ENCODE peak calls at places on chromosome 6, in seven cellular contexts. One of them, this sample, is unnamed.

GRCh38 chr6:146909886-146910285 is 294.3 kb upstream of the STXBP5 start:
- DNase-seq in gastrocnemius medialis: no peak
- DNase-seq in ELR: no peak
- DNase-seq in activated naive CD4-positive, alpha-beta T cell: no peak
- DNase-seq in fibroblast of lung: peak; percentile 64
- DNase-seq in GM03348: no peak
- DNase-seq in T47D: no peak
- DNase-seq in this sample: no peak

GRCh38 chr6:75376347-75377024 is 91.9 kb upstream of the TMEM30A start:
- DNase-seq in gastrocnemius medialis: no peak
- DNase-seq in ELR: peak; percentile 83
- DNase-seq in activated naive CD4-positive, alpha-beta T cell: no peak
- DNase-seq in fibroblast of lung: peak; percentile 53
- DNase-seq in GM03348: no peak
- DNase-seq in T47D: no peak
- DNase-seq in this sample: no peak

GRCh38 chr6:14567031-14567430 is 449.5 kb downstream of the CD83 start:
- DNase-seq in gastrocnemius medialis: no peak
- DNase-seq in ELR: no peak
- DNase-seq in activated naive CD4-positive, alpha-beta T cell: no peak
- DNase-seq in fibroblast of lung: no peak
- DNase-seq in GM03348: no peak
- DNase-seq in T47D: no peak
- DNase-seq in this sample: no peak

GRCh38 chr6:12955996-12956395 is 239.4 kb downstream of the PHACTR1 start:
- DNase-seq in gastrocnemius medialis: no peak
- DNase-seq in ELR: no peak
- DNase-seq in activated naive CD4-positive, alpha-beta T cell: no peak
- DNase-seq in fibroblast of lung: no peak
- DNase-seq in GM03348: no peak
- DNase-seq in T47D: no peak
- DNase-seq in this sample: no peak

GRCh38 chr6:21103626-21104224 is 489.8 kb upstream of the SOX4 start:
- DNase-seq in gastrocnemius medialis: no peak
- DNase-seq in ELR: no peak
- DNase-seq in activated naive CD4-positive, alpha-beta T cell: no peak
- DNase-seq in fibroblast of lung: peak; percentile 10
- DNase-seq in GM03348: no peak
- DNase-seq in T47D: peak; percentile 38
- DNase-seq in this sample: peak; percentile 77

GRCh38 chr6:27452496-27452897 is 20.4 kb downstream of the ZNF184 start:
- DNase-seq in gastrocnemius medialis: no peak
- DNase-seq in ELR: peak; percentile 29
- DNase-seq in activated naive CD4-positive, alpha-beta T cell: no peak
- DNase-seq in fibroblast of lung: peak; percentile 11
- DNase-seq in GM03348: no peak
- DNase-seq in T47D: no peak
- DNase-seq in this sample: no peak

GRCh38 chr6:135576055-135576454 is 78.5 kb upstream of the AHI1 start:
- DNase-seq in gastrocnemius medialis: no peak
- DNase-seq in ELR: peak; percentile 63
- DNase-seq in activated naive CD4-positive, alpha-beta T cell: no peak
- DNase-seq in fibroblast of lung: peak; percentile 90
- DNase-seq in GM03348: peak; percentile 47
- DNase-seq in T47D: no peak
- DNase-seq in this sample: no peak

GRCh38 chr6:107460074-107460631 is 789 bp upstream of the PDSS2 start:
- DNase-seq in gastrocnemius medialis: no peak
- DNase-seq in ELR: no peak
- DNase-seq in activated naive CD4-positive, alpha-beta T cell: no peak
- DNase-seq in fibroblast of lung: no peak
- DNase-seq in GM03348: no peak
- DNase-seq in T47D: no peak
- DNase-seq in this sample: no peak

GRCh38 chr6:100823041-100823440 is 58.1 kb downstream of the ASCC3 start:
- DNase-seq in gastrocnemius medialis: no peak
- DNase-seq in ELR: no peak
- DNase-seq in activated naive CD4-positive, alpha-beta T cell: no peak
- DNase-seq in fibroblast of lung: no peak
- DNase-seq in GM03348: no peak
- DNase-seq in T47D: no peak
- DNase-seq in this sample: no peak

GRCh38 chr6:87501809-87502572 is 29.2 kb downstream of the SLC35A1 start:
- DNase-seq in gastrocnemius medialis: no peak
- DNase-seq in ELR: no peak
- DNase-seq in activated naive CD4-positive, alpha-beta T cell: no peak
- DNase-seq in fibroblast of lung: no peak
- DNase-seq in GM03348: no peak
- DNase-seq in T47D: no peak
- DNase-seq in this sample: no peak

GRCh38 chr6:111767752-111768430 is 105.4 kb downstream of the FYN start:
- DNase-seq in gastrocnemius medialis: no peak
- DNase-seq in ELR: no peak
- DNase-seq in activated naive CD4-positive, alpha-beta T cell: no peak
- DNase-seq in fibroblast of lung: no peak
- DNase-seq in GM03348: no peak
- DNase-seq in T47D: no peak
- DNase-seq in this sample: peak; percentile 53

GRCh38 chr6:140140891-140141290 is 766.4 kb upstream of the CITED2 start:
- DNase-seq in gastrocnemius medialis: no peak
- DNase-seq in ELR: no peak
- DNase-seq in activated naive CD4-positive, alpha-beta T cell: no peak
- DNase-seq in fibroblast of lung: no peak
- DNase-seq in GM03348: no peak
- DNase-seq in T47D: no peak
- DNase-seq in this sample: no peak

GRCh38 chr6:5998741-5999687 is 7.7 kb downstream of the NRN1 start:
- DNase-seq in gastrocnemius medialis: no peak
- DNase-seq in ELR: no peak
- DNase-seq in activated naive CD4-positive, alpha-beta T cell: no peak
- DNase-seq in fibroblast of lung: no peak
- DNase-seq in GM03348: peak; percentile 81
- DNase-seq in T47D: no peak
- DNase-seq in this sample: no peak

GRCh38 chr6:31541059-31541657 is 645 bp downstream of the DDX39B start:
- DNase-seq in gastrocnemius medialis: peak; percentile 48
- DNase-seq in ELR: peak; percentile 74
- DNase-seq in activated naive CD4-positive, alpha-beta T cell: peak; percentile 46
- DNase-seq in fibroblast of lung: peak; percentile 48
- DNase-seq in GM03348: peak; percentile 64
- DNase-seq in T47D: no peak
- DNase-seq in this sample: peak; percentile 35

GRCh38 chr6:36290668-36291620 is 21.1 kb downstream of the PNPLA1 start:
- DNase-seq in gastrocnemius medialis: no peak
- DNase-seq in ELR: peak; percentile 47
- DNase-seq in activated naive CD4-positive, alpha-beta T cell: no peak
- DNase-seq in fibroblast of lung: peak; percentile 10
- DNase-seq in GM03348: peak; percentile 33
- DNase-seq in T47D: no peak
- DNase-seq in this sample: no peak

GRCh38 chr6:31769684-31770371 is 7.3 kb downstream of the VWA7 start:
- DNase-seq in gastrocnemius medialis: peak; percentile 77
- DNase-seq in ELR: peak; percentile 63
- DNase-seq in activated naive CD4-positive, alpha-beta T cell: peak; percentile 51
- DNase-seq in fibroblast of lung: no peak
- DNase-seq in GM03348: peak; percentile 92
- DNase-seq in T47D: peak; percentile 89
- DNase-seq in this sample: no peak

GRCh38 chr6:75467906-75468460 is 25.6 kb downstream of the FILIP1 start:
- DNase-seq in gastrocnemius medialis: no peak
- DNase-seq in ELR: no peak
- DNase-seq in activated naive CD4-positive, alpha-beta T cell: no peak
- DNase-seq in fibroblast of lung: no peak
- DNase-seq in GM03348: no peak
- DNase-seq in T47D: no peak
- DNase-seq in this sample: no peak

GRCh38 chr6:97053643-97054411 is 129.3 kb downstream of the KLHL32 start:
- DNase-seq in gastrocnemius medialis: no peak
- DNase-seq in ELR: peak; percentile 46
- DNase-seq in activated naive CD4-positive, alpha-beta T cell: no peak
- DNase-seq in fibroblast of lung: peak; percentile 19
- DNase-seq in GM03348: peak; percentile 45
- DNase-seq in T47D: no peak
- DNase-seq in this sample: no peak

GRCh38 chr6:169962604-169963469 is 211.4 kb downstream of the ERMARD start:
- DNase-seq in gastrocnemius medialis: no peak
- DNase-seq in ELR: no peak
- DNase-seq in activated naive CD4-positive, alpha-beta T cell: no peak
- DNase-seq in fibroblast of lung: no peak
- DNase-seq in GM03348: no peak
- DNase-seq in T47D: no peak
- DNase-seq in this sample: no peak

GRCh38 chr6:152973916-152974315 is 8.9 kb downstream of the FBXO5 start:
- DNase-seq in gastrocnemius medialis: no peak
- DNase-seq in ELR: no peak
- DNase-seq in activated naive CD4-positive, alpha-beta T cell: no peak
- DNase-seq in fibroblast of lung: no peak
- DNase-seq in GM03348: no peak
- DNase-seq in T47D: no peak
- DNase-seq in this sample: no peak

GRCh38 chr6:73739097-73739496 is 43.1 kb downstream of the CD109 start:
- DNase-seq in gastrocnemius medialis: no peak
- DNase-seq in ELR: peak; percentile 77
- DNase-seq in activated naive CD4-positive, alpha-beta T cell: no peak
- DNase-seq in fibroblast of lung: peak; percentile 57
- DNase-seq in GM03348: peak; percentile 65
- DNase-seq in T47D: no peak
- DNase-seq in this sample: peak; percentile 22

GRCh38 chr6:155880905-155881304 is 425.3 kb upstream of the NOX3 start:
- DNase-seq in gastrocnemius medialis: no peak
- DNase-seq in ELR: peak; percentile 78
- DNase-seq in activated naive CD4-positive, alpha-beta T cell: no peak
- DNase-seq in fibroblast of lung: peak; percentile 51
- DNase-seq in GM03348: peak; percentile 15
- DNase-seq in T47D: no peak
- DNase-seq in this sample: no peak